ENCODE peak calls at places on chromosome 5, in five cellular contexts. K is PC-3, Z is GM23248, B is HCT116, X is MM.1S. S is an unnamed sample.

GRCh38 chr5:125326114-125326513 is 579.7 kb upstream of the ZNF608 start:
- DNase-seq in K (peak; percentile 52), Z (peak; percentile 77), B (no peak), X (no peak), S (no peak)

GRCh38 chr5:135601466-135601865 is 22.7 kb upstream of the CXCL14 start:
- DNase-seq in K (no peak), Z (no peak), B (no peak), X (no peak), S (no peak)

GRCh38 chr5:14490309-14490711 is 91.3 kb upstream of the OTULINL start:
- DNase-seq in K (peak; percentile 33), Z (peak; percentile 33), B (no peak), X (no peak), S (no peak)

GRCh38 chr5:92939428-92939827 is 641.6 kb downstream of the NR2F1-AS1 start:
- DNase-seq in K (no peak), Z (no peak), B (no peak), X (no peak), S (peak; percentile 4)

GRCh38 chr5:172775326-172776234 is 4.6 kb upstream of the DUSP1 start:
- DNase-seq in K (peak; percentile 74), Z (peak; percentile 98), B (no peak), X (no peak), S (no peak)

GRCh38 chr5:142669479-142669878 is 16.4 kb downstream of the FGF1 start:
- DNase-seq in K (no peak), Z (peak; percentile 59), B (no peak), X (no peak), S (no peak)

GRCh38 chr5:25414746-25415145 is 770.0 kb upstream of the CDH10 start:
- DNase-seq in K (peak; percentile 72), Z (no peak), B (no peak), X (no peak), S (no peak)

GRCh38 chr5:140648132-140648432 is 453 bp downstream of the IK start:
- DNase-seq in K (no peak), Z (peak; percentile 61), B (no peak), X (no peak), S (no peak)

GRCh38 chr5:66661149-66661548 is 65.0 kb downstream of the MAST4 start:
- DNase-seq in K (no peak), Z (peak; percentile 87), B (no peak), X (no peak), S (no peak)

GRCh38 chr5:34008721-34009120 is 871 bp upstream of the AMACR start:
- DNase-seq in K (no peak), Z (no peak), B (no peak), X (peak; percentile 30), S (no peak)

GRCh38 chr5:79407591-79407990 is 106.3 kb downstream of the HOMER1 start:
- DNase-seq in K (no peak), Z (no peak), B (no peak), X (no peak), S (no peak)

GRCh38 chr5:34789021-34789531 is 49.9 kb upstream of the TTC23L start:
- DNase-seq in K (no peak), Z (peak; percentile 92), B (no peak), X (no peak), S (no peak)

GRCh38 chr5:150059623-150060022 is 26.7 kb downstream of the CSF1R start:
- DNase-seq in K (no peak), Z (no peak), B (no peak), X (no peak), S (no peak)

GRCh38 chr5:132055808-132056609 is 4.4 kb upstream of the IL3 start:
- DNase-seq in K (no peak), Z (no peak), B (no peak), X (no peak), S (no peak)

GRCh38 chr5:150386024-150386855 is 26.5 kb downstream of the CD74 start:
- DNase-seq in K (no peak), Z (no peak), B (no peak), X (no peak), S (no peak)

GRCh38 chr5:157336423-157336744 is 70.5 kb downstream of the CYFIP2 start:
- DNase-seq in K (no peak), Z (no peak), B (no peak), X (no peak), S (no peak)
- TF ChIP-seq EZH2phosphoT487 in K (no peak), Z (no peak), B (no peak), X (no peak), S (no peak)

DNA sequence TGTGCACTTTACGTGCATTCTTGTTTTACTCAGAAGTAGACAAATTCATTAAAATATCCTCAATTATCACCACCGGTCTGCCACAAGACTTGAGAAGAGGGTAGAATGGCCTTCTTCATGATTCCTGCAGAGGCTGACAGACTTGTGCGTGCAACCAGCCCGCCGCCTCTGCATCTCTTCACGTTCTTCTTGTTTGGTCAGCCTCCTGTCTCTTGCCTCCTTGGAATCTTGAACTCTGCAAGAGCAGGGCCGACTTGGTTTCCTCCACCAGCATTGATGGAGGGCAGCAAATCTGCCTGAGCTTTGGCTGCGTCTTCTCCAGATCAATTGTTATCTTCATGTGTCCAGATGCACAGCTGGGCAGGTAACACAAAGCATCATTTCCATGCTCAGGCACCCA is 20.2 kb downstream of the UBE2QL1 start:
- DNase-seq in K (no peak), Z (no peak), B (no peak), X (no peak), S (no peak)
- H3K9ac ChIP-seq in K (no peak overlapping the region), Z (no peak overlapping the region), B (no peak overlapping the region), X (no peak overlapping the region), S (no peak overlapping the region)

GRCh38 chr5:99544326-99544725 is 615.5 kb upstream of the CHD1 start:
- DNase-seq in K (no peak), Z (no peak), B (no peak), X (no peak), S (no peak)

DNA sequence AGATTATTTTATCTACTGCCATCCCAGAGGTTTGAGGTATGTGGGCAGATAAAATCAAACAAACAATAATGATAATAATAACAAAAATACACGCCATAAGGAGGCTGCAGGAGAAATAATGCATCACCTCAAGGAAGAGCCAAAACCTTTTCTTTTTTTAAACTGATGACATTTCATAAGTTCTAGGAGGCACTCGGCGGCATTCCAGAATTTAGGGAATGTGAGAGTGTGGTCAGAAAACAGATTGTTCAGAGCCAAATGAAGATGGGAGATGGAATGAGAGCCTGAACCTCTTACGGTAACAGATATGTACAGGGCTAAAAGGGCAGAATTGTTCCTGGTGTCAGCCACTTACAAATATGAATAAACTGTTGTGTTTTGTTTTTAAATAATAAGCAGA is 615.0 kb upstream of the CHD1 start:
- DNase-seq in K (no peak), Z (peak; percentile 6), B (no peak), X (no peak), S (no peak)
- TF ChIP-seq EZH2phosphoT487 in K (no peak), Z (no peak), B (no peak), X (no peak), S (no peak)

DNA sequence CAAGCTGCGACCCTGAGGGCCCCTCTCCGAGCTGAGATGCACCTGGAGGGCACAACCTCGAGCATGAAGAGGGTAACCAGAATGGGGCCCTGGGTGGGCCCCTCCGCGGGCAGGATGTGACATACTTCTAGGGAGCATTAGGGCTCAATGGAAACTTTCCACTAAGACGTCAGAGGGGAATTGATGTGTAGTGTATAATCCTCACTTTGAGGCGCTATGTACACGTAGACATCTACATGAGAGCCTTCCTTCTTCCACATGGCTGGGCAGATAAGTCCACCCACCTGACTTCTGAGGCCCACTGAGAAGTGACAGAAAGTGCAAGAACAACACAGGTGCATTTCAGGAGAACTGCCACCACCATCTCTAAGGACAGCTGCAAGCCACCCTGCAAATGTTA is 61.0 kb downstream of the DAP start:
- DNase-seq in K (no peak), Z (no peak), B (no peak), X (no peak), S (no peak)
- H3K9ac ChIP-seq in K (no peak overlapping the region), Z (no peak overlapping the region), B (no peak overlapping the region), X (no peak overlapping the region), S (no peak overlapping the region)

GRCh38 chr5:151492729-151493128 is 45.3 kb downstream of the SLC36A1 start:
- DNase-seq in K (peak; percentile 60), Z (peak; percentile 92), B (peak; percentile 16), X (no peak), S (no peak)
- TF ChIP-seq EZH2phosphoT487 in K (no peak), Z (no peak), B (no peak), X (no peak), S (no peak)

GRCh38 chr5:148653840-148654781 is at the start of gene HTR4:
- DNase-seq in K (no peak), Z (no peak), B (no peak), X (no peak), S (peak; percentile 36)
- H3K9ac ChIP-seq in K (no peak within 1 kb of the TSS), Z (no peak within 1 kb of the TSS), B (no peak within 1 kb of the TSS), X (no peak within 1 kb of the TSS), S (no peak within 1 kb of the TSS)

S was measured in neural progenitor cell.